ENCODE peak calls at places on chromosomes 13 and 19, in six cellular contexts. N, R, A, K, G and B are unnamed samples.

GRCh38 chr19:58325623-58326022 is 1.2 kb upstream of the ZSCAN22 start:
- DNase-seq in R (no peak), N (peak), G (no peak), K (no peak), A (no peak), B (no peak)

GRCh38 chr13:32116210-32116609 is 84.6 kb downstream of the FRY start:
- DNase-seq in A (no peak), K (no peak), N (no peak), G (no peak), R (no peak), B (no peak)

GRCh38 chr13:104586010-104586746 is 1520.0 kb upstream of the SLC10A2 start:
- DNase-seq in R (no peak), G (no peak), N (peak), A (no peak), K (no peak), B (peak)

GRCh38 chr19:11581740-11582139 is 4.3 kb upstream of the ACP5 start:
- DNase-seq in K (no peak), A (no peak), N (no peak), R (no peak), G (no peak), B (no peak)

GRCh38 chr13:39655569-39656324 is at the start of gene COG6:
- DNase-seq in A (peak), N (peak), K (peak), R (peak), G (peak), B (peak)

GRCh38 chr19:6580313-6580712 is 10.6 kb downstream of the CD70 start:
- DNase-seq in R (no peak), N (peak), G (no peak), K (no peak), A (peak), B (peak)

GRCh38 chr19:18290250-18291018 is 9.0 kb upstream of the JUND start:
- DNase-seq in A (no peak), G (no peak), K (no peak), N (no peak), R (no peak), B (peak)

GRCh38 chr13:33606692-33607091 is 211.3 kb upstream of the RFC3 start:
- DNase-seq in R (no peak), N (peak), A (no peak), K (no peak), G (no peak), B (peak)